ENCODE peak calls at places on chromosome 19, in four cellular contexts. G is body of pancreas, L is HCT116, X is AG04449. K is an unnamed sample.

GRCh38 chr19:33064117-33064777 is 441 bp downstream of the RHPN2 start:
- DNase-seq in X (no peak), G (peak), L (no peak), K (no peak)

GRCh38 chr19:49843265-49843664 is 7.7 kb upstream of the PTOV1 start:
- DNase-seq in G (no peak), X (no peak), L (no peak), K (no peak)

GRCh38 chr19:51123381-51124186 is 1.1 kb upstream of the SIGLEC9 start:
- DNase-seq in G (no peak), L (no peak), X (no peak), K (no peak)

GRCh38 chr19:37251308-37252229 is 33.6 kb downstream of the ZNF383 start:
- DNase-seq in G (peak), X (peak), L (no peak), K (peak)

GRCh38 chr19:14782978-14783545 is 4.7 kb upstream of the ADGRE2 start:
- DNase-seq in G (no peak), X (no peak), L (no peak), K (no peak)

GRCh38 chr19:24046550-24046949 is 40.4 kb upstream of the ZNF254 start:
- DNase-seq in L (no peak), G (no peak), X (no peak), K (no peak)

GRCh38 chr19:8699908-8700307 is 1.3 kb upstream of the ACTL9 start:
- DNase-seq in G (no peak), L (no peak), X (no peak), K (no peak)

GRCh38 chr19:23440207-23440606 is 44.9 kb upstream of the ZNF91 start:
- DNase-seq in L (no peak), X (no peak), G (no peak), K (no peak)

GRCh38 chr19:31882709-31883108 is 462.7 kb upstream of the ZNF507 start:
- DNase-seq in G (no peak), L (no peak), X (no peak), K (no peak)

GRCh38 chr19:2962018-2962670 is 15.2 kb upstream of the TLE6 start:
- DNase-seq in L (peak), G (peak), X (no peak), K (peak)

GRCh38 chr19:45152504-45153338 is 8.1 kb downstream of the NKPD1 start:
- DNase-seq in L (no peak), G (peak), X (no peak), K (no peak)

GRCh38 chr19:48644839-48645651 is 942 bp downstream of the CA11 start:
- DNase-seq in L (peak), X (no peak), G (peak), K (no peak)

GRCh38 chr19:8567522-8568172 is 9.6 kb downstream of the MYO1F start:
- DNase-seq in X (no peak), L (no peak), G (no peak), K (no peak)

GRCh38 chr19:7729831-7730285 is 2.1 kb downstream of the CLEC4G start:
- DNase-seq in G (no peak), X (no peak), L (no peak), K (no peak)

GRCh38 chr19:18520848-18521691 is 800 bp downstream of the ELL start:
- DNase-seq in X (no peak), L (no peak), G (no peak), K (no peak)

GRCh38 chr19:35519291-35519690 is 5.8 kb upstream of the DMKN start:
- DNase-seq in X (no peak), G (no peak), L (no peak), K (no peak)

GRCh38 chr19:58468216-58468839 is 1.4 kb downstream of the ZNF324 start:
- DNase-seq in X (no peak), G (no peak), L (no peak), K (no peak)

GRCh38 chr19:27777726-27778125 is 1435.2 kb downstream of the UQCRFS1 start:
- DNase-seq in L (no peak), G (no peak), X (no peak), K (no peak)

GRCh38 chr19:45159204-45159970 is 1.4 kb downstream of the NKPD1 start:
- DNase-seq in G (no peak), X (no peak), L (no peak), K (no peak)

GRCh38 chr19:4130635-4131438 is 6.9 kb upstream of the MAP2K2 start:
- DNase-seq in G (no peak), L (peak), X (peak), K (peak)

GRCh38 chr19:33071887-33072286 is 7.2 kb upstream of the RHPN2 start:
- DNase-seq in X (no peak), L (no peak), G (no peak), K (no peak)

GRCh38 chr19:45385392-45386221 is 15.2 kb upstream of the ERCC2 start:
- DNase-seq in L (no peak), G (no peak), X (no peak), K (no peak)

GRCh38 chr19:35168261-35168660 is 13.7 kb downstream of the FXYD5 start:
- DNase-seq in G (no peak), X (no peak), L (no peak), K (no peak)

GRCh38 chr19:4754248-4754647 is 30.6 kb upstream of the DPP9 start:
- DNase-seq in G (no peak), L (no peak), X (no peak), K (no peak)

GRCh38 chr19:46478356-46478986 is 7.1 kb upstream of the PNMA8A start:
- DNase-seq in X (no peak), L (no peak), G (no peak), K (no peak)

GRCh38 chr19:36136975-36137686 is 2.7 kb upstream of the CAPNS1 start:
- DNase-seq in X (no peak), L (peak), G (peak), K (no peak)

GRCh38 chr19:1057185-1057857 is 9.6 kb upstream of the ARHGAP45 start:
- DNase-seq in G (no peak), X (no peak), L (no peak), K (no peak)

GRCh38 chr19:2575734-2576481 is 100.0 kb downstream of the GADD45B start:
- DNase-seq in X (no peak), L (no peak), G (peak), K (no peak)

GRCh38 chr19:41530761-41531301 is 45.1 kb upstream of the CEACAM21 start:
- DNase-seq in G (no peak), L (no peak), X (no peak), K (no peak)
- H3K4me3 ChIP-seq in G (no peak), L (no peak), X (no peak), K (no peak)

GRCh38 chr19:38664503-38665211 is 17.2 kb downstream of the ACTN4 start:
- DNase-seq in G (no peak), X (no peak), L (no peak), K (no peak)

GRCh38 chr19:38667552-38668205 is 20.2 kb downstream of the ACTN4 start:
- DNase-seq in L (no peak), G (no peak), X (no peak), K (peak)

GRCh38 chr19:38665219-38665931 is 17.9 kb downstream of the ACTN4 start:
- DNase-seq in L (no peak), X (no peak), G (no peak), K (no peak)

GRCh38 chr19:38665950-38666661 is 18.7 kb downstream of the ACTN4 start:
- DNase-seq in L (no peak), X (no peak), G (peak), K (peak)

DNA sequence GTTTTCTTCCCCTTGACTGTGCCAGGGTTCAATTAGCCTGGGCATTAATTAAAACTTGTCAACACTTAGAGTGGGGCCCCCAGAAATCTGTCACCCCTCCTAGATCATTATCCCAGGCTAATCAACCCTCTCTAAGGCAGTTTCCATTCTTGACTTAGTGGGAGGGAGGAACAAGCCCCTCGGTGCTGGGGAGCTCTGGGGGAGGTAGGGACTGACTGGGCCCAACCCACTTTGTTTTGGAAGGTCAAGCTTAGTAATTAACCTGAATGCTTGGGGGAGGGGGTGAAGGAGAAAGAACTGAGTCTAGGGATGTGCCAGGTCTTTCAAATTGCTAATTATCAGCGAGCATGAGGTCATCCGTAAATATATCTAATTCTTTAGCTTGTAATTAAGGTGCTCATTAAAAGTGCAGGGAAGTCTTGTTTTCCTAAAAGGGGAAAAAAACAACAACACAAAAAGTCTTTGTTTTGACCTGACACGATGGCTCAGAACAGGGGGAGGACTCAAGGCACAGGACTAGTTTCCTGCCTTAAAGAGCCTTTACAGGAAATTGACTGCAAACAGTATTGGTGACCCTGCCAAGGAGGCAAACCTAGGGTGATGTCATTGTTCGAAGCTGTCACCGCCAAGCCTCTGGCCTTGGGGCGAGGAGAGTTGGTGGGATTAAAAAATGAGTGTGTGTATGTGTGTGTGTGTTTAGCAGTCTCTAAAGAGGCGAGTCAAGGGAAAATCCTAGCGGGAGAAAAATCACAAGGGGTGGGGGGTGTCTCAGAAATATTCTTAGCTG is 19.4 kb downstream of the ACTN4 start:
- DNase-seq in G (peak), X (no peak), L (no peak), K (no peak)
- TF ChIP-seq CTCF in G (no peak), X (no peak), L (no peak), K (no peak)

GRCh38 chr19:57192993-57193392 is 1.7 kb downstream of the ZNF264 start:
- DNase-seq in X (no peak), L (no peak), G (no peak), K (no peak)
- H3K4me3 ChIP-seq in X (peak), L (peak), G (no peak), K (peak)

DNA sequence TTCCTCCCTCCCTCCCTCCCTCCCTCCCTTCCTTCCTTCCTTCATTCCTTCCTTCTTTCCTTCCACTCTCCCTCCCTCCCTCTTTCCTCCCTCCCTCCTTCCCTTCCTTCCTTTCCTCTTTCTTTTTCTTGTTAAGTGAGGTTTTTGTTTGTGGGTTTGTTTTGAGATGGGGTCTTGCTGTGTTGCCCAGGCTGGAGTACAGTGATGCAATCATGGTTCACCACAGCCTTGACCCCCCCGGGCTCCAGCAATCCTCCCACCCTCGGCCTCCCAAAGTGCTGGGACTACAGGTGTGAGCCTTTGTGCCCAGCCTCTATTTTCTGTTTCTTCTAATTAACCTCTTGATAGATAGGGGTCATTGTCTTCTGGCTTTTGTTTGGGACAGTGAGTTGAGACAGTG is 19.4 kb downstream of the ELAVL3 start:
- DNase-seq in X (no peak), G (no peak), L (no peak), K (no peak)
- TF ChIP-seq CTCF in X (no peak), G (no peak), L (no peak), K (no peak)

DNA sequence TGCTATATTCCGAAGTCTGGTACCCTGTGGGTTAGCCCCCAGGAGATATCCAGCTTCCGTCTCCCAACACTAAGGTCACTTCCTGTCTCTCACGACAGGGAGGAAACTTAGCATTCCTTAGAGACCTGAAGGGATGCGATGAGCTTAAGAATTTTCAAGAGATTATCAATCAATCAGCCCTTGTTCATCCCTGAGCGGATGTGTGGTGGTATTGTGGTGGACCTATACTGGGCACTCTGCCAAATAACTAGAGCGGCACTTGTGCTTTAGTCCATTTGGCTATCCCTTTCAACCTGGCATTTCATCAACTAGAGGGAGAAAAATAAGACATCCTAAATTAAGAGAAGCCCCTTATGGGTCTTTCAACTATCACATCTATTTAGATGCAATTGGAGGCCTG is 30.9 kb upstream of the ZNF562 start:
- DNase-seq in X (no peak), L (no peak), G (no peak), K (no peak)
- H3K4me3 ChIP-seq in X (no peak), L (no peak), G (no peak), K (no peak)

GRCh38 chr19:13718733-13719132 is 45.6 kb upstream of the MRI1 start:
- DNase-seq in L (no peak), X (peak), G (peak), K (no peak)
- TF ChIP-seq CTCF in L (no peak), X (peak), G (no peak), K (peak)

K was measured in BJ.